ENCODE peak calls at places on chromosomes 6 and 20, in four cellular contexts. U, P, Y and R are unnamed samples.

GRCh38 chr6:25027221-25027916 is 91.6 kb upstream of the RIPOR2 start:
- DNase-seq in U (peak), P (peak), Y (no peak), R (no peak)

GRCh38 chr6:53095716-53096115 is 30.5 kb downstream of the FBXO9 start:
- DNase-seq in U (no peak), P (no peak), Y (no peak), R (no peak)

GRCh38 chr20:22623211-22623610 is 38.8 kb upstream of the FOXA2 start:
- DNase-seq in U (no peak), P (no peak), Y (peak), R (no peak)

GRCh38 chr20:37223053-37223452 is 38.6 kb downstream of the GHRH start:
- DNase-seq in U (no peak), P (no peak), Y (peak), R (peak)

GRCh38 chr6:151428336-151428735 is 23.6 kb downstream of the RMND1 start:
- DNase-seq in U (no peak), P (no peak), Y (no peak), R (no peak)

GRCh38 chr6:107820571-107821261 is 3.4 kb downstream of the SCML4 start:
- DNase-seq in U (no peak), P (no peak), Y (peak), R (no peak)

GRCh38 chr6:19478992-19479391 is 358.2 kb upstream of the ID4 start:
- DNase-seq in U (no peak), P (no peak), Y (peak), R (no peak)

GRCh38 chr20:62321521-62321948 is 18.7 kb downstream of the ADRM1 start:
- DNase-seq in U (no peak), P (no peak), Y (peak), R (peak)